ENCODE peak calls at places on chromosomes 12 and 14, in four cellular contexts. H is upper lobe of right lung, R is PC-3, L is pancreas. C is an unnamed sample.

GRCh38 chr12:114626-115211 is 48.2 kb downstream of the IQSEC3 start:
- DNase-seq in R (no peak), L (no peak), H (no peak), C (no peak)

GRCh38 chr14:60184597-60185555 is 19.7 kb upstream of the DHRS7 start:
- DNase-seq in L (no peak), H (no peak), R (no peak), C (no peak)

GRCh38 chr12:108696111-108696995 is 35.0 kb downstream of the CORO1C start:
- DNase-seq in R (peak), L (no peak), H (no peak), C (no peak)

GRCh38 chr12:18439541-18439940 is 178.2 kb downstream of the PIK3C2G start:
- DNase-seq in R (peak), L (no peak), H (no peak), C (no peak)

GRCh38 chr12:80861636-80862378 is 75.9 kb downstream of the LIN7A start:
- DNase-seq in H (no peak), R (no peak), L (no peak), C (no peak)

GRCh38 chr12:11959117-11959823 is 111.5 kb upstream of the BCL2L14 start:
- DNase-seq in R (peak), H (no peak), L (no peak), C (peak)

GRCh38 chr12:122884091-122884826 is 11.7 kb downstream of the VPS37B start:
- DNase-seq in L (no peak), R (no peak), H (no peak), C (no peak)

GRCh38 chr14:58731465-58732330 is 93.9 kb downstream of the DACT1 start:
- DNase-seq in L (no peak), H (no peak), R (peak), C (no peak)

GRCh38 chr14:20415723-20416622 is 2.7 kb upstream of the TEP1 start:
- DNase-seq in H (no peak), L (no peak), R (peak), C (peak)

GRCh38 chr12:31773223-31773750 is 44.5 kb upstream of the AMN1 start:
- DNase-seq in R (no peak), L (peak), H (no peak), C (no peak)

GRCh38 chr12:87518508-87518907 is 510.7 kb downstream of the C12orf50 start:
- DNase-seq in R (no peak), L (no peak), H (no peak), C (no peak)

GRCh38 chr14:36207500-36207899 is 31.0 kb upstream of the PTCSC3 start:
- DNase-seq in L (no peak), R (peak), H (no peak), C (no peak)

GRCh38 chr12:107761502-107761904 is 566 bp upstream of the PRDM4 start:
- DNase-seq in L (no peak), R (peak), H (no peak), C (no peak)

GRCh38 chr12:27014859-27015729 is 910 bp upstream of the TM7SF3 start:
- DNase-seq in H (no peak), R (no peak), L (no peak), C (peak)

GRCh38 chr12:103783744-103784664 is 57.0 kb downstream of the NT5DC3 start:
- DNase-seq in L (peak), R (peak), H (no peak), C (peak)

GRCh38 chr14:72605096-72605920 is 288.6 kb downstream of the DPF3 start:
- DNase-seq in L (no peak), H (no peak), R (no peak), C (peak)

GRCh38 chr14:71235865-71236264 is 328.6 kb downstream of the PCNX1 start:
- DNase-seq in L (no peak), H (no peak), R (no peak), C (no peak)

GRCh38 chr12:41795910-41796309 is 348.8 kb downstream of the GXYLT1 start:
- DNase-seq in H (no peak), L (no peak), R (peak), C (no peak)

GRCh38 chr12:114166360-114166759 is 200.2 kb upstream of the RBM19 start:
- DNase-seq in R (peak), L (peak), H (no peak), C (no peak)

GRCh38 chr14:63465347-63465746 is 77.8 kb downstream of the PPP2R5E start:
- DNase-seq in L (no peak), R (no peak), H (no peak), C (no peak)

GRCh38 chr12:49973361-49973830 is 649 bp downstream of the AQP6 start:
- DNase-seq in R (no peak), L (no peak), H (peak), C (no peak)

GRCh38 chr12:56084958-56085543 is 5.1 kb downstream of the ERBB3 start:
- DNase-seq in L (peak), R (peak), H (no peak), C (peak)

GRCh38 chr12:113664224-113664681 is 192.6 kb upstream of the LHX5 start:
- DNase-seq in R (no peak), H (no peak), L (no peak), C (no peak)

GRCh38 chr12:53998900-53999236 is 1.1 kb upstream of the HOXC9 start:
- DNase-seq in H (no peak), R (no peak), L (no peak), C (no peak)

GRCh38 chr12:1838223-1838993 is 18.0 kb downstream of the LRTM2 start:
- DNase-seq in L (no peak), R (no peak), H (peak), C (no peak)

GRCh38 chr14:32571551-32571950 is 242.5 kb downstream of the AKAP6 start:
- DNase-seq in H (no peak), L (no peak), R (no peak), C (no peak)

GRCh38 chr12:47024463-47024862 is 55.0 kb upstream of the PCED1B start:
- DNase-seq in H (no peak), R (no peak), L (no peak), C (no peak)

GRCh38 chr14:89330236-89331002 is 86.6 kb downstream of the FOXN3 start:
- DNase-seq in R (no peak), L (peak), H (no peak), C (no peak)

DNA sequence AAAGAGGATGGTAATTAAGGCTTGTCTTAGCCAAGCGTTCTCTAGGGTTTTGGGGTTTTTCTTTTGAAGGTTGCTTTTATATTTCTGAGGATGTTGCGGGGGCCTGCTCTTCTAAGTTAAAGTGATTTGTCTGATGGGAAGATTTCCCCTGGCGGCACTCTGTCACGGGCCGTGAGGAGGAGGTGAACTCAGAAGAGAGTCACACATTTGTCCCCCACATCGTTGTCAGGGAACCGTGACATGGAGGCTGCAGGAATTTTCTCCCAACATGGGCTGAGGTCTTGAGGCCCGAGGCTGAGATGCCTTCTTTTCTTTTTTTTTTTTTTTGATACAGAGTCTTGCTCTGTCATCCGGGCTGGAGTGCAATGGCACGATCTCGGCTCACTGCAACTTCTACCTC is 71.5 kb downstream of the ADGRD1 start:
- DNase-seq in L (no peak), H (no peak), R (no peak), C (no peak)
- H3K4me3 ChIP-seq in L (no peak), H (no peak), R (no peak), C (no peak)

DNA sequence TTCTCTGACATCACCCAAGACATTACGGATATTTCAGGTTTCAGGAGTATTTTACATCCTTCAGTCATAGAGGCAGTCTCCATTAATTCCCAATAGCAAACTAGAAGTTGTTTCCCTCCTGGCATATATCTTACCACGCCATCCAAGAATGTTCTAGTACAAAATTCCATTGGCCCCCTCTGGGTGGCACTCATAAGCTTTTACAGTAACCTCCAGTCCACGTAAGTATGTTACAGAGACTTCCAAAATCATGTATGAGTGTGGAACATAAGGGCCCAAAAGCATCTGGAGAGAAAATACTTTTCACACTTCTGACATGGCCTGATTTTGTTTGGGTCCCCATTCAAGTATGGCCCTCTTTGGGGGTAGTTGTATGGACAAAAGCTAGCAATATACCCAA is 58.1 kb upstream of the DHRS4 start:
- DNase-seq in L (no peak), H (no peak), R (peak), C (no peak)
- TF ChIP-seq CTCF in L (no peak), H (no peak), R (peak), C (no peak)

GRCh38 chr12:69514111-69514510 is 43.9 kb downstream of the FRS2 start:
- DNase-seq in L (no peak), H (no peak), R (no peak), C (no peak)

GRCh38 chr12:69512820-69513219 is 42.6 kb downstream of the FRS2 start:
- DNase-seq in H (no peak), L (no peak), R (no peak), C (no peak)

GRCh38 chr12:69511870-69512269 is 41.7 kb downstream of the FRS2 start:
- DNase-seq in H (no peak), L (no peak), R (no peak), C (no peak)

GRCh38 chr12:69514845-69515244 is 44.7 kb downstream of the FRS2 start:
- DNase-seq in R (no peak), L (no peak), H (no peak), C (no peak)

GRCh38 chr12:69513297-69513696 is 43.1 kb downstream of the FRS2 start:
- DNase-seq in H (no peak), L (no peak), R (no peak), C (no peak)
- H3K27ac ChIP-seq in H (no peak), L (no peak), R (no peak), C (no peak)

GRCh38 chr12:59695379-59695778 is 99.5 kb downstream of the SLC16A7 start:
- DNase-seq in L (no peak), R (peak), H (no peak), C (no peak)
- H3K4me3 ChIP-seq in L (no peak), R (no peak), H (no peak), C (no peak)

DNA sequence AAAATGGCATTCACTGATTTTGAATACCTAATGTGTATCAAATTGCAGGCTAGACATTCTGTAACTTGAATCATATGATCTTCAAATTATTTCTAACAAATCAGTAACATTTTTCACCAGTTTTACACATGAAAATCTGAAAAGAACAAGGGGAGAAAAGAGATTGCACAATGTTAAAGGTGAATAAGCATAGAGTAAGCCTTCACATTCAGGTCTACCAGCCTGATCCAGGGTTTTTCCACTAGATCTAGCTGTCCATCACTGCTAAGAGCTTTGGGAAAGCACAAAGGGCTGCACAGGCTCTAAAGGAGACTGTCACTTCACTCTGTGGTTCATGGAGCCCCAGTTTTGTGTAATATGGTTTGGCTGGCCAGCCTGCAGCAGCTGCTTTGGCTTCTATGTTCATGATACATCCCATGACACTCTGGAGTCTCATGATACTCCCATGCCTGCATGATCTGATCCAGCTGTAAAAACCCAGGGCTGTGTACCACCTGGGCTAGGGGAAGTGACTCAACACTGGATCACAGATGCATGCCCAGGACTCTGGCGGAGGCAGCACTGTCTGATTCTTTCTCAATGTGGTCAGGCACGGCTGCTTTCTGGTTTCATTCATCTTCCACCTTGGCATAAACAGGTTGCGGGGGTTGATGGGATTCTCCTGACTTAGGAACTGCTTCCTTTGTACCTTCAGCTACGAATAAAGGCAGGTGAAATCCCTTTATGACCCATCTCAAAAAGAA is 859.7 kb downstream of the GALC start:
- DNase-seq in R (peak), L (no peak), H (no peak), C (peak)
- TF ChIP-seq CTCF in R (no peak), L (no peak), H (no peak), C (no peak)

C was measured in colonic mucosa.